ENCODE peak calls at places on chromosomes 4 and X, in five cellular contexts. O, K, S, X and U are unnamed samples.

GRCh38 chr4:158159054-158159717 is 13.6 kb downstream of the GASK1B start:
- DNase-seq in O (no peak), K (no peak), S (no peak), X (no peak), U (peak)

GRCh38 chrX:29419774-29420553 is 795.4 kb upstream of the MAGEB2 start:
- DNase-seq in O (no peak), K (no peak), S (no peak), X (no peak), U (peak)

GRCh38 chr4:47856713-47857112 is 18.8 kb upstream of the CORIN start:
- DNase-seq in O (no peak), K (no peak), S (no peak), X (no peak), U (no peak)

GRCh38 chr4:54745031-54745770 is 87.4 kb downstream of the KIT start:
- DNase-seq in O (no peak), K (no peak), S (no peak), X (no peak), U (peak)

GRCh38 chr4:93759506-93759905 is 69.0 kb upstream of the ATOH1 start:
- DNase-seq in O (no peak), K (no peak), S (peak), X (no peak), U (no peak)

GRCh38 chr4:52728877-52729276 is 22.3 kb downstream of the ERVMER34-1 start:
- DNase-seq in O (no peak), K (no peak), S (no peak), X (no peak), U (no peak)

GRCh38 chr4:84529169-84529751 is 30.2 kb upstream of the NKX6-1 start:
- DNase-seq in O (no peak), K (no peak), S (peak), X (no peak), U (peak)

GRCh38 chr4:25301471-25301870 is 11.1 kb upstream of the ZCCHC4 start:
- DNase-seq in O (no peak), K (no peak), S (no peak), X (no peak), U (no peak)

GRCh38 chr4:41602886-41603503 is 65.0 kb downstream of the LIMCH1 start:
- DNase-seq in O (no peak), K (no peak), S (no peak), X (no peak), U (no peak)

GRCh38 chr4:7300711-7301095 is 108.4 kb downstream of the SORCS2 start:
- DNase-seq in O (no peak), K (no peak), S (no peak), X (no peak), U (no peak)

GRCh38 chr4:163679189-163679588 is 184.7 kb downstream of the TMA16 start:
- DNase-seq in O (no peak), K (no peak), S (peak), X (no peak), U (peak)

GRCh38 chrX:33339219-33339618 is 127.9 kb upstream of the DMD start:
- DNase-seq in O (no peak), K (no peak), S (no peak), X (no peak), U (peak)

GRCh38 chrX:134764202-134764785 is 106.0 kb upstream of the PLAC1 start:
- DNase-seq in O (no peak), K (no peak), S (peak), X (no peak), U (peak)

GRCh38 chr4:36420111-36420679 is 138.8 kb downstream of the DTHD1 start:
- DNase-seq in O (no peak), K (no peak), S (no peak), X (peak), U (no peak)

GRCh38 chr4:36411338-36411737 is 129.9 kb downstream of the DTHD1 start:
- DNase-seq in O (no peak), K (no peak), S (no peak), X (no peak), U (no peak)

GRCh38 chr4:36414248-36414647 is 132.8 kb downstream of the DTHD1 start:
- DNase-seq in O (no peak), K (no peak), S (peak), X (no peak), U (peak)
- TF ChIP-seq CTCF in O (no peak), K (no peak), S (peak), X (peak), U (peak)

GRCh38 chr4:123246085-123246484 is 150.5 kb upstream of the SPRY1 start:
- DNase-seq in O (no peak), K (no peak), S (no peak), X (no peak), U (no peak)

GRCh38 chr4:123248260-123248659 is 148.3 kb upstream of the SPRY1 start:
- DNase-seq in O (no peak), K (no peak), S (no peak), X (no peak), U (no peak)

GRCh38 chr4:123249821-123250220 is 146.8 kb upstream of the SPRY1 start:
- DNase-seq in O (no peak), K (no peak), S (no peak), X (no peak), U (no peak)

GRCh38 chr4:123244233-123244632 is 152.4 kb upstream of the SPRY1 start:
- DNase-seq in O (peak), K (no peak), S (peak), X (no peak), U (peak)
- TF ChIP-seq CTCF in O (no peak), K (no peak), S (no peak), X (no peak), U (no peak)

DNA sequence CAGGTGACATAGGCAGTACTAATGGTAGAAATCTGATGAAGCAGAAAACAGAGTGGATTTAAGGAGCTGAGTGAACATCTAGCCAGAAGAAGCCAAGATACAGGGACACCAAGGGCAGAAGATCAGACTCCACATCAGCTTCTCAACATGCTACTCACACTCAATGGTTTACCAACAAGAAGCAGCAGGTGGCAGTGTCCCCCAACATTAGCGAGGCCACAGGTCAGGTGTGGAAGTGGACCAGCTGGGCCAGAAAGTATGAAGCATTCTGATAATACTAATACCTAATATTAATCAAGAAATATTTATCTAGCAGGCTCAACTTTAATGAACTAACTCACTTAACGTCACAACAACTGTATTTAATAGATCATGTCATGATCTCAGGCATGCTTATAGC is 73.4 kb upstream of the TTC29 start:
- DNase-seq in O (peak), K (peak), S (peak), X (peak), U (peak)
- TF ChIP-seq CTCF in O (no peak), K (peak), S (peak), X (peak), U (peak)

GRCh38 chrX:10254746-10255145 is 98.0 kb downstream of the CLCN4 start:
- DNase-seq in O (peak), K (no peak), S (peak), X (no peak), U (peak)
- TF ChIP-seq CTCF in O (no peak), K (no peak), S (no peak), X (no peak), U (peak)

GRCh38 chrX:107447642-107448041 is 1.8 kb upstream of the FRMPD3 start:
- DNase-seq in O (no peak), K (no peak), S (no peak), X (no peak), U (no peak)

GRCh38 chrX:107451754-107452153 is 2.3 kb downstream of the FRMPD3 start:
- DNase-seq in O (no peak), K (no peak), S (no peak), X (peak), U (no peak)

GRCh38 chrX:107449490-107450175 is at the start of gene FRMPD3:
- DNase-seq in O (no peak), K (no peak), S (no peak), X (peak), U (no peak)

GRCh38 chrX:107450823-107451509 is 1.5 kb downstream of the FRMPD3 start:
- DNase-seq in O (no peak), K (no peak), S (peak), X (peak), U (no peak)

DNA sequence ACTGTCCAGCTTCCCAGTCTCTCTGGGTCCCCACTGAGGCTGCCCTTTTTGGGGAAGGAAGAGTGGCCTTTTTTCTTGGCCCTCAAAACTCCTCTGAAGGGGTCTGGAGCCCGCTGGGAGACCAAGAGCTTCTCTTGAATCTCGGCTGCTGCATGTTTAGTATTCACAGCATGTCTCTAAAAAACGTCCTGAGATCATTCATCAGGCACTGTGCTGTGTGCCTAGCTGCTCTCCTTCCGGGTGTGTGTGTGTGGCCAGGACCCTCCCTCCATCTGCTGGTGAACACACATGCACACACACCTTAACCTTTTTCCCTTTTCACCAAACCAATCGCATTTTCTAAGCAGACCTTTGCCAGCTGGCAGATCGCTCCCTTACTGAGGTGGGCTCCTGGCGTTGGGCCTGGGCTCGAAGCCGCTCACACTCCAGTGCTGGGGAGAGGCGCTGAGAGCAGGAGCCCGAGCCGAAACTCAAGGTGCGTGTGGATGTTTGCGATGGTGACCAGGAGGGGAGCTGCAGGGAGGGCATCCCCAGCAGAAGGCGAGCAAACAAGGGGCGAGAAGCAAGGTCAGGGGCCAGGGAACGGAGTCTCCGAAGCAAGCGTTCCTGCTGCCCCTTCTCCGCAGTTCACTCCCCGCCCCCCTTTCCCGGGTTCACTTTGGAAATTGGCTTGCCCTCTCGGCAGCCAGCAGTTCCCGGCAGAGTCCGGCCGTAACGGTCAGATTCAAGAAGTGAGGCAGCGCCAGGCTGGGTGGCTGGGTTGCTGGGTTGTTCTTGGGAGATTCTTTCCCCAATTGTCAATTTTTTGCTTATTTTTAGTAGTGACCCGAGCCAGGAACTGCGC is 605 bp upstream of the FRMPD3 start:
- DNase-seq in O (peak), K (no peak), S (no peak), X (peak), U (no peak)
- TF ChIP-seq CTCF in O (no peak), K (no peak), S (no peak), X (no peak), U (no peak)

DNA sequence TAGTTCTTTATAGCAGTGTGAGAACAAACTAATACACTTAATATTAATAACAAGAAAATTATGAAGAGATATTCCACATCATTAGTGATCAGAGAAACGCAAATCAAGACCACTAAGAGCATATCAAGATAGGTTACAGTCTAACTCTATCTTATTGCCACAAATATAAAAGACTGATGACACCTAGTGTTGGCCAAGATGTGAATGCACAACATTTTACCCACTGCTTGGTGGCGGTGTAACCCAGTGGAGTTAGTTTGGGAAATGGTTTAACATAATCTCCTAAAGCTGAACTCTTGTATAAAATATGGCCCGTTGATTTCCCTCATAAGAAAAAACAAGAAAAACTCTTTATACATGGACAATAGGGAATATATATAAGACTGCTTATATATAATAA is 92.4 kb downstream of the SLITRK2 start:
- DNase-seq in O (no peak), K (no peak), S (no peak), X (no peak), U (no peak)
- TF ChIP-seq CTCF in O (no peak), K (no peak), S (no peak), X (no peak), U (no peak)